ENCODE peak calls at places on chromosome 15, in five cellular contexts. P is mesenchymal stem cell, H is H1, A is neuronal stem cell, G is trophoblast cell. D is an unnamed sample.
A peak's percentile ranks its signal among the peaks of the same experiment; 100 is the strongest.

GRCh38 chr15:55281517-55282227 is 7.9 kb downstream of the RAB27A start:
- DNase-seq in P (no peak), H (no peak), A (no peak), G (no peak), D (no peak)

GRCh38 chr15:27669641-27670040 is 429.5 kb downstream of the OCA2 start:
- DNase-seq in P (no peak), H (no peak), A (no peak), G (no peak), D (no peak)

GRCh38 chr15:77497108-77497737 is 76.5 kb downstream of the HMG20A start:
- DNase-seq in P (peak; percentile 35), H (no peak), A (no peak), G (peak; percentile 75), D (peak; percentile 64)

GRCh38 chr15:63189955-63190691 is 717 bp downstream of the RAB8B start:
- DNase-seq in P (no peak), H (no peak), A (no peak), G (peak; percentile 37), D (no peak)

GRCh38 chr15:94844533-94845390 is 613.4 kb downstream of the MCTP2 start:
- DNase-seq in P (peak; percentile 43), H (no peak), A (peak; percentile 33), G (peak; percentile 43), D (peak; percentile 60)

GRCh38 chr15:84633311-84634227 is 20.5 kb downstream of the WDR73 start:
- DNase-seq in P (peak; percentile 85), H (no peak), A (peak; percentile 59), G (peak; percentile 87), D (peak; percentile 64)

GRCh38 chr15:61661791-61662190 is 398.5 kb downstream of the VPS13C start:
- DNase-seq in P (no peak), H (no peak), A (no peak), G (no peak), D (no peak)

GRCh38 chr15:66153549-66154415 is 99.8 kb downstream of the MEGF11 start:
- DNase-seq in P (no peak), H (no peak), A (no peak), G (no peak), D (no peak)

GRCh38 chr15:71052356-71052755 is 62.9 kb upstream of the THSD4 start:
- DNase-seq in P (peak; percentile 25), H (no peak), A (no peak), G (peak; percentile 74), D (no peak)

GRCh38 chr15:98440917-98441316 is 207.4 kb upstream of the IGF1R start:
- DNase-seq in P (no peak), H (no peak), A (no peak), G (no peak), D (no peak)

GRCh38 chr15:43410572-43411214 is 39.8 kb downstream of the TUBGCP4 start:
- DNase-seq in P (peak; percentile 39), H (no peak), A (no peak), G (peak; percentile 56), D (no peak)

GRCh38 chr15:89186798-89187197 is 34.6 kb downstream of the RLBP1 start:
- DNase-seq in P (no peak), H (no peak), A (no peak), G (no peak), D (no peak)

GRCh38 chr15:34362047-34362773 is 4.8 kb downstream of the LPCAT4 start:
- DNase-seq in P (no peak), H (no peak), A (no peak), G (no peak), D (no peak)

GRCh38 chr15:46080018-46080417 is 445.2 kb downstream of the SQOR start:
- DNase-seq in P (no peak), H (no peak), A (peak; percentile 39), G (no peak), D (peak; percentile 31)

GRCh38 chr15:88995449-88995848 is 82.3 kb upstream of the MFGE8 start:
- DNase-seq in P (no peak), H (no peak), A (no peak), G (no peak), D (no peak)

GRCh38 chr15:100131321-100132224 is 210.2 kb downstream of the ADAMTS17 start:
- DNase-seq in P (peak; percentile 51), H (no peak), A (no peak), G (peak; percentile 42), D (peak; percentile 63)

GRCh38 chr15:83372434-83372873 is 74.7 kb upstream of the SH3GL3 start:
- DNase-seq in P (no peak), H (no peak), A (no peak), G (peak; percentile 74), D (no peak)

GRCh38 chr15:40322531-40323238 is 807 bp upstream of the INAFM2 start:
- DNase-seq in P (peak; percentile 63), H (no peak), A (no peak), G (no peak), D (no peak)

GRCh38 chr15:36579792-36580431 is 486 bp downstream of the CDIN1 start:
- DNase-seq in P (no peak), H (no peak), A (no peak), G (no peak), D (no peak)

GRCh38 chr15:38252481-38253311 is at the start of gene SPRED1:
- DNase-seq in P (no peak), H (no peak), A (peak; percentile 74), G (peak; percentile 59), D (peak; percentile 50)

GRCh38 chr15:76197703-76198455 is 113.4 kb downstream of the ETFA start:
- DNase-seq in P (peak; percentile 18), H (no peak), A (no peak), G (no peak), D (no peak)

GRCh38 chr15:45454825-45455224 is 67.7 kb downstream of the SLC30A4 start:
- DNase-seq in P (peak; percentile 94), H (no peak), A (no peak), G (peak; percentile 77), D (no peak)

GRCh38 chr15:79973445-79974180 is 2.6 kb upstream of the BCL2A1 start:
- DNase-seq in P (no peak), H (no peak), A (no peak), G (no peak), D (no peak)

GRCh38 chr15:55654541-55654940 is 66.4 kb upstream of the PYGO1 start:
- DNase-seq in P (peak; percentile 45), H (no peak), A (no peak), G (peak; percentile 21), D (no peak)

GRCh38 chr15:39296955-39297354 is 283.9 kb upstream of the THBS1 start:
- DNase-seq in P (no peak), H (no peak), A (no peak), G (no peak), D (no peak)

GRCh38 chr15:70504305-70504951 is 258.9 kb downstream of the UACA start:
- DNase-seq in P (peak; percentile 71), H (no peak), A (no peak), G (peak; percentile 31), D (no peak)

GRCh38 chr15:82807920-82808633 is 1.4 kb upstream of the WHAMM start:
- DNase-seq in P (no peak), H (no peak), A (no peak), G (no peak), D (no peak)

GRCh38 chr15:39301589-39301999 is 279.3 kb upstream of the THBS1 start:
- DNase-seq in P (peak; percentile 71), H (no peak), A (no peak), G (peak; percentile 7), D (no peak)

GRCh38 chr15:40951764-40952163 is 1.5 kb upstream of the CHAC1 start:
- DNase-seq in P (no peak), H (no peak), A (no peak), G (no peak), D (no peak)

GRCh38 chr15:66927326-66928077 is 137.9 kb upstream of the SMAD3 start:
- DNase-seq in P (peak; percentile 69), H (no peak), A (no peak), G (peak; percentile 40), D (peak; percentile 6)

GRCh38 chr15:68924866-68925599 is 5.3 kb upstream of the SPESP1 start:
- DNase-seq in P (peak; percentile 76), H (peak; percentile 58), A (peak; percentile 63), G (peak; percentile 87), D (peak; percentile 83)
- H3K4ac ChIP-seq in P (no peak overlapping the region), H (no peak overlapping the region), A (no peak overlapping the region), G (no peak overlapping the region), D (no peak overlapping the region)

DNA sequence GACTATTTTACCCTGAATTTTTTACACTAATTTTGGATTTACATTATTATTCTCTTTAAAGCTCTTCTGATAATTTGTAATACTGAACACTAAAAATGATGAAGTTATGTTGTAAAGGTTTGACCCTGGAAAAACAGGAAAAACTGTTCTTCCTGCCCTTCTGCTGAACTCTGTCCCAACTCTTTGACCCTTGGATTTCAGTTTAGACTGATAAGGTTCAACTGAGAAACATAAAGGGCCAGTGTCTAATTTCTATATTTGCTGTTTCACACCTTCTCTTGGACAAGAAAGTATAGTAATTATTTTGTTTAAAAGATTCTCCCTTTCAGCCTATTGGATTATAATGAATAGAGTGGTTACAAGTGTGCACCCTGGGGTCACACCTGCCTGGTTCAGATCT is 12.8 kb upstream of the TMOD3 start:
- DNase-seq in P (no peak), H (no peak), A (no peak), G (no peak), D (no peak)
- H2BK12ac ChIP-seq in P (no peak overlapping the region), H (no peak overlapping the region), A (no peak overlapping the region), G (no peak overlapping the region), D (no peak overlapping the region)

GRCh38 chr15:92908369-92909057 is 8.4 kb downstream of the CHD2 start:
- DNase-seq in P (no peak), H (no peak), A (no peak), G (no peak), D (no peak)
- H3K4ac ChIP-seq in P (no peak overlapping the region), H (no peak overlapping the region), A (no peak overlapping the region), G (peak overlapping the region; percentile 97), D (no peak overlapping the region)

GRCh38 chr15:73442436-73442835 is 528 bp upstream of the REC114 start:
- DNase-seq in P (no peak), H (no peak), A (no peak), G (no peak), D (no peak)
- H2BK12ac ChIP-seq in P (no peak overlapping the region), H (no peak overlapping the region), A (no peak overlapping the region), G (no peak overlapping the region), D (no peak overlapping the region)